ENCODE peak calls at places on chromosomes 1 and 21, in four cellular contexts. Z is GM12878, A is SK-N-SH, V is K562. H is an unnamed sample.

GRCh38 chr1:27816921-27817630 is 13.5 kb upstream of the PPP1R8 start:
- DNase-seq in Z (no peak), A (no peak), V (no peak), H (peak; percentile 98)

GRCh38 chr1:77175230-77175844 is 43.9 kb downstream of the PIGK start:
- DNase-seq in Z (no peak), A (no peak), V (no peak), H (no peak)

GRCh38 chr1:9207086-9207485 is 27.5 kb upstream of the H6PD start:
- DNase-seq in V (no peak), Z (no peak), A (no peak), H (no peak)

GRCh38 chr1:32881291-32881690 is 5.0 kb upstream of the HPCA start:
- DNase-seq in A (no peak), Z (no peak), V (no peak), H (no peak)

GRCh38 chr1:78651247-78651646 is 1.6 kb downstream of the IFI44 start:
- DNase-seq in Z (no peak), V (no peak), A (no peak), H (no peak)

GRCh38 chr1:98001764-98002163 is 80.9 kb upstream of the DPYD start:
- DNase-seq in V (no peak), A (no peak), Z (no peak), H (no peak)

GRCh38 chr1:24639881-24640280 is 3.2 kb upstream of the SRRM1 start:
- DNase-seq in A (no peak), V (no peak), Z (no peak), H (peak; percentile 72)

GRCh38 chr1:57163332-57163731 is 197.5 kb upstream of the C8B start:
- DNase-seq in A (no peak), Z (no peak), V (no peak), H (no peak)

DNA sequence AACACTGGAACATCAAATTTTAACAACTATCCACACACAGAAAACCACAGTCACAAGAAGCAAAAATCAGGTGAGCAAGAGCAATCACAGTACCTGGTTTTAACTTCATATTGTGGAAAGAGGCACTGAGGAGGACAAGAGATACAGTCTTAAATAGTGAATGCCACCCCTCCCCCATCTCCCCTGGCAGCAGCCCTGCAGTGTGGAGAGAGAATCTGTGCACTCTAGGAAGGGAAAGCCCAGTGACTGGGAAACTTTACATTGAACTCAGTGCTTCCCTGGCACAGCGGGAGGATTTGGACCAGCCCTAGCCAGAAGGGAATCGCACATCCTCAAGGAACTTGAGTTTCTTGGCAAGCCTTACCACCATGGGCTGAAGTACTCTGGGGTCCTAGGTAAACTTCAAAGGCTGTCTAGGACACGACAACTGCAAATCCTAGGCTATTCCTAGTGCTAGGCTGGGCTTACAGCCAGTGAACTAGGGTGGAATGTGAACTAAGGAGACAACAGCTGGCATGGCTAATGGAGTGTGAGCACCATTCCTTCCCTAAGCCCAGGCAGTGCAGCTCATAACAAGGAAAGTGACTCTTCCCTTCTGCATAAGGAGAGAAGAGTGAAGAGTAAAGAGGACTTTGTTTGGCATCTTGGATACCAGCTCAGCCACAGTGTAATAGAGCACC is 88.3 kb downstream of the COL24A1 start:
- DNase-seq in Z (no peak), A (no peak), V (no peak), H (no peak)
- TF ChIP-seq FOXM1 in Z (no peak), A (no peak), V (no peak), H (no peak)

DNA sequence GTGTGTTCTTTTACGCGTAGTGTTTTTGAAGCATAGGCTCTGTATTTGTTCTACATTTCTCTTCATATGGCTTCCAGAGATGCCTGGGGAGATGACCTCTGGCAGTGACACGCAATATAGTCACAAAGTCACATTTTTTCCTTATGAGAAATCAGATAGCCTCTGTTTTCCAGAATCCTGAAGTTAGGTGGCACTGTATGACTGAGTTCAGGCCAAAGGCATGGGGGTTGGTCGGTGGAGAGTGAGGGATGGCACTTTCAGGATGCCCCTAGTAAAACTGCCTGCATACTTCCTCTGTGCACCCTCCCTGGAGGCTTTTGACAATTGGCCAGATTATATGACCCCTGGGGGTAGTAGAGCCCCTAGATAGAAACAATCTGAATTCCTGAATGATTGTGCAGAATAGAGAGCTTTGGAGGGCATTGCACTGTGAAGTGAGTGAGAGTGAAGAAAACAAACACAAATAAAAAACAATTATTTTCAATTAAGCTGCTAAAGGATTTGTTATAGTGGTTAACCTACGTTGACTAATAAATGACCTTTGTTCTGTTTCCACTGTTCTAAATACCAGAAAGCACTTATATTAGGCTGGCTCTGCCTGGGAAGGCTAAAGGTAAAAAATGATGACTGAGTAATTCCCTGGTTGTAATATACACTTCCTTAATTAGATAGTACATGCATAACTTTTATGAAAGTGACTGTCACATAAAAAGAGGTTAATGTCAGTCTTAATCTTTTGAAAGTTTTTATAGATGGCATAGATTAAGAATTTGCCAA is 1660.8 kb downstream of the PLA2G4A start:
- DNase-seq in A (no peak), V (no peak), Z (no peak), H (no peak)
- TF ChIP-seq NFIC in A (no peak), V (no peak), Z (no peak), H (no peak)

DNA sequence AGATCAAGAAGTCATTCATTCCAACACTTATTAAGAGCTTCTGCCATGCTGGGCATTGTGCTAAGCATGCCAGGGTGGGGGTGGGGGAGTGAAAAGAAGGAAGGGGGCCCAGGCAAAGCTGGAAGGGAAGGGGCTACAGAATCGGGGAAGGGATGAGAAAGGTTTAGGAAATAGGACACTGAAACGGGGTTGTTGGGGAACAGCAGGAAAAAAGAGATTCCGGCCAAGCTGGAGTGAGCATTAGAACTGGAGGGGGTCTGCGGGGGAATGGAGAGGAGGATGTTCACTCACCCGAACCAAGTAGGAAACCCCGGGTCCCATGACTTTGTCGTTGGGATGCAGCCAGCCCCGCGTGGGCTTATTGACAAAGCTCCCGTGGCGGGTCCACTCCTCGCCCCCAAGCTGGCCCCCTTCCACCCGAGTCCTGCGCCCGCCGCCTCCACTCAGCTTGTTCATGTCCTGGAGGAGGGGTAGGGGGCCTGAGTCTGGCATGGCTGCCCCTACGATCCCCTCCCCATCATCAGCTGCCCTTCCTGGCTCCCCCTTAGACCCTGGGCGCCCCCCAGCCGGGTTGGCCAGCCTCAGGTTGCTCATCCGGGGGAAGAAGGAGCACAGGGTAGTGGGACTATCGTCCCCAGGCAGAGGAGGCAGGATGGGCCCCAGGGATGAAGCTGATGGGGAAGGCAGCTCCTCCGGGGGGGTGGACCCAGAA is 650 bp downstream of the SHC1 start:
- DNase-seq in A (no peak), Z (no peak), V (no peak), H (no peak)
- TF ChIP-seq FOXM1 in A (no peak), Z (no peak), V (no peak), H (no peak)

GRCh38 chr1:232560940-232561339 is 69.0 kb downstream of the SIPA1L2 start:
- DNase-seq in A (no peak), Z (no peak), V (no peak), H (no peak)
- TF ChIP-seq NFIC in A (no peak), Z (no peak), V (no peak), H (no peak)

GRCh38 chr1:108746382-108747127 is at the start of gene STXBP3:
- DNase-seq in Z (peak; percentile 95), V (peak; percentile 99), A (peak; percentile 97), H (peak; percentile 91)

GRCh38 chr1:108747898-108748297 is 1.4 kb downstream of the STXBP3 start:
- DNase-seq in Z (no peak), A (no peak), V (no peak), H (no peak)

GRCh38 chr1:108747128-108747827 is 804 bp downstream of the STXBP3 start:
- DNase-seq in Z (peak; percentile 13), V (peak; percentile 90), A (peak; percentile 80), H (peak; percentile 79)

GRCh38 chr1:108745980-108746381 is 493 bp upstream of the STXBP3 start:
- DNase-seq in A (no peak), Z (no peak), V (no peak), H (no peak)

DNA sequence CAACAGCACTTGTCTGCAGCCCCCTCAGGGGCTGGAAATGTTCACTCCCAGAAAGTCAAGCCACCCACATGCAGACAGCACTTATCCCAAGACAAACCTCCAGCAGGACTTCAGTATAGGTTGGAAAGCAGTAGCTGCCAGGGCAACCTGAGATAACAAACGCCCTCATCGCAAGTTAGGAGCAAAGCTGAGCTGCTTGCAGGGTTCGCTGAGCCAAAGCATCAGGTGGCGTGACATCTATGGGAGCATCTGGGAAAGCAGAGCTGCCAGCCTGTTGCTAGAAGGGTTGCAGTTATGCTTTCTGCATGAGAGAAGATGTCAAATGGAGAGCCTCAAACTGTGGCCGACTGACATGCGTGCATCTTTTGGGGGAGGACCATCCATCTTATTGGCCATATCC is 4.2 kb upstream of the STXBP3 start:
- DNase-seq in V (no peak), A (no peak), Z (no peak), H (no peak)
- TF ChIP-seq FOXM1 in V (no peak), A (no peak), Z (no peak), H (no peak)

DNA sequence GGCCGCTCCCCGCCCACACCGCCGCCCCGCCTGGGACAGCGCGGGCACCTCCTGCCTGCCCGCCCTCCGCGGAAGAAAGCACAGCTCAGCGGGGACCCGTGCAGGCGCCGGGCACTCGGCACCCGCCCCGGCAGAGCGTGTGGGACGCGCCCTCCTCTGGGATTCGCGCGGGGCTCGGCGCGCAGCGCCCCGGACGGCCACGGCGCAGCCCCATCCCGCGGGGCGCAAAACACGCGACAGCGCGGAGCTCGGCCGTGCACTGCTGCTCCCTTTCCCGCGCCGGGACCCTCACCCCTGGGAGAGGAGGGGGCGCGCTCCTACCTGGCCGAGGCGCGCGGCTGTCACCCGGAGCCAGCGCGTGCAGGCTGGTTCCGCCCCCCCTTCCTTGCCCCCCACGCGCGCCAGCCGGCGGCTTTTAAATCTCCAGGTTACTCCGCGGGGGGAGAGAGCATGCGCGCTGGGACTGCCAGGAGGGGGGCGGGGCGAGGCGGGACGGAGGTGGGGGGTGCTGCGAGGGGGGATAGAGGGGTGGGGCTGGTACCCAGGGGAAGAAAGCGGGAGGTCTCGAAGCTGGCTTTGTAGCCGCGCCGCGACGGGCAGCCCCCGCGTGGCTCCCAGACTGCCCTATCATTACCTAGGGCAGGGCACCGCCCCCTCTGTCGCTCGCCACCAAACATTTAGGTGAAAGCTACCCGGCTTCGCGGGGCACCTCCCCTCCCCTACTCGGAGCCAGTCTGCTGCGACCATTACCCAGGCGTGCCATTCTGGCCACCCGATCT is at the start of gene SLC45A3:
- DNase-seq in Z (no peak), V (peak; percentile 78), A (peak; percentile 94), H (no peak)
- TF ChIP-seq NFIC in Z (no peak), V (no peak), A (no peak), H (no peak)

DNA sequence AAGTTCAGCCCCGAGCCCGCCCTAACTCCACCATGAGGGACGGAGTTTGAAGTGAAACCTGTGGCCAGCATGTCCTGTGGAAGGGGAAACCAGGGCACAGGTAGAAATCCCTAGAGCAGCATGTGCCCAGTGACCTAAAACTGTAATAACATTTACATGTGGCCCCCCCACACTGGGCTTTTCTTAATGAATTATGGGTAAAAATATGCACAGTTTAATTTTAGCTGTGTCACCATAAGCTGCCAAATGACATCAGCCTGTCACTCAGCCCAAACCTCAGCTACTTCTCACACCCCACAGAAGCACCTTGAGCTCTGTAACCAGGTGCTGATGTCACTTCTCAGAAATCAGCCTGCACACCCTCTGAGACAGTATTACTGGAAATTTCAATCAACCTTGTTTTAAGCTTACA is 50.0 kb upstream of the SLC19A1 start:
- DNase-seq in V (peak; percentile 64), Z (peak; percentile 73), A (no peak), H (no peak)
- TF ChIP-seq FOXM1 in V (no peak), Z (no peak), A (no peak), H (no peak)